ENCODE peak calls at places on chromosomes 4 and X, in four cellular contexts. One of them, this sample, is unnamed.

GRCh38 chrX:39859991-39860861 is 237.5 kb downstream of the BCOR start:
- DNase-seq in GM23248: peak; percentile 65
- DNase-seq in SW 1271: no peak
- DNase-seq in stimulated activated CD4-positive, alpha-beta T cell treated with anti-CD3 and anti-CD28 coated beads, Interleukin-2, amount 100 ng/mL, for 48 hours: peak; percentile 63
- DNase-seq in this sample: no peak

GRCh38 chrX:133415276-133416105 is at the start of gene GPC4:
- DNase-seq in stimulated activated CD4-positive, alpha-beta T cell treated with anti-CD3 and anti-CD28 coated beads, Interleukin-2, amount 100 ng/mL, for 48 hours: no peak
- DNase-seq in SW 1271: peak; percentile 30
- DNase-seq in GM23248: peak; percentile 57
- DNase-seq in this sample: peak; percentile 49

GRCh38 chrX:40471965-40472648 is 108.7 kb upstream of the ATP6AP2 start:
- DNase-seq in GM23248: peak; percentile 47
- DNase-seq in stimulated activated CD4-positive, alpha-beta T cell treated with anti-CD3 and anti-CD28 coated beads, Interleukin-2, amount 100 ng/mL, for 48 hours: no peak
- DNase-seq in SW 1271: no peak
- DNase-seq in this sample: no peak

GRCh38 chrX:138871739-138872138 is 160.2 kb upstream of the FGF13 start:
- DNase-seq in GM23248: no peak
- DNase-seq in stimulated activated CD4-positive, alpha-beta T cell treated with anti-CD3 and anti-CD28 coated beads, Interleukin-2, amount 100 ng/mL, for 48 hours: no peak
- DNase-seq in SW 1271: no peak
- DNase-seq in this sample: no peak

GRCh38 chrX:149799095-149799721 is 17.5 kb downstream of the MAGEA9 start:
- DNase-seq in GM23248: no peak
- DNase-seq in SW 1271: no peak
- DNase-seq in stimulated activated CD4-positive, alpha-beta T cell treated with anti-CD3 and anti-CD28 coated beads, Interleukin-2, amount 100 ng/mL, for 48 hours: no peak
- DNase-seq in this sample: no peak

GRCh38 chr4:75598390-75598789 is 31.9 kb downstream of the CDKL2 start:
- DNase-seq in SW 1271: no peak
- DNase-seq in stimulated activated CD4-positive, alpha-beta T cell treated with anti-CD3 and anti-CD28 coated beads, Interleukin-2, amount 100 ng/mL, for 48 hours: no peak
- DNase-seq in GM23248: peak; percentile 58
- DNase-seq in this sample: no peak

GRCh38 chrX:41276661-41277506 is 57.1 kb upstream of the DDX3X start:
- DNase-seq in SW 1271: no peak
- DNase-seq in stimulated activated CD4-positive, alpha-beta T cell treated with anti-CD3 and anti-CD28 coated beads, Interleukin-2, amount 100 ng/mL, for 48 hours: no peak
- DNase-seq in GM23248: no peak
- DNase-seq in this sample: no peak

GRCh38 chrX:34343001-34343400 is 210.9 kb upstream of the FAM47A start:
- DNase-seq in SW 1271: no peak
- DNase-seq in GM23248: no peak
- DNase-seq in stimulated activated CD4-positive, alpha-beta T cell treated with anti-CD3 and anti-CD28 coated beads, Interleukin-2, amount 100 ng/mL, for 48 hours: no peak
- DNase-seq in this sample: no peak

GRCh38 chr4:150280081-150280950 is 202.1 kb downstream of the DCLK2 start:
- DNase-seq in SW 1271: no peak
- DNase-seq in GM23248: peak; percentile 92
- DNase-seq in stimulated activated CD4-positive, alpha-beta T cell treated with anti-CD3 and anti-CD28 coated beads, Interleukin-2, amount 100 ng/mL, for 48 hours: no peak
- DNase-seq in this sample: peak; percentile 66

GRCh38 chr4:27181672-27182071 is 321.0 kb downstream of the STIM2 start:
- DNase-seq in GM23248: no peak
- DNase-seq in SW 1271: no peak
- DNase-seq in stimulated activated CD4-positive, alpha-beta T cell treated with anti-CD3 and anti-CD28 coated beads, Interleukin-2, amount 100 ng/mL, for 48 hours: no peak
- DNase-seq in this sample: no peak

GRCh38 chrX:130575831-130576404 is 174.1 kb downstream of the RBMX2 start:
- DNase-seq in stimulated activated CD4-positive, alpha-beta T cell treated with anti-CD3 and anti-CD28 coated beads, Interleukin-2, amount 100 ng/mL, for 48 hours: peak; percentile 0
- DNase-seq in GM23248: peak; percentile 50
- DNase-seq in SW 1271: peak; percentile 1
- DNase-seq in this sample: no peak

GRCh38 chrX:51641421-51642021 is 22.8 kb upstream of the CENPVL3 start:
- DNase-seq in SW 1271: no peak
- DNase-seq in stimulated activated CD4-positive, alpha-beta T cell treated with anti-CD3 and anti-CD28 coated beads, Interleukin-2, amount 100 ng/mL, for 48 hours: no peak
- DNase-seq in GM23248: peak; percentile 60
- DNase-seq in this sample: no peak

GRCh38 chr4:4765811-4766210 is 93.7 kb upstream of the MSX1 start:
- DNase-seq in SW 1271: no peak
- DNase-seq in GM23248: no peak
- DNase-seq in stimulated activated CD4-positive, alpha-beta T cell treated with anti-CD3 and anti-CD28 coated beads, Interleukin-2, amount 100 ng/mL, for 48 hours: no peak
- DNase-seq in this sample: no peak

GRCh38 chrX:33285550-33285949 is 74.2 kb upstream of the DMD start:
- DNase-seq in GM23248: no peak
- DNase-seq in stimulated activated CD4-positive, alpha-beta T cell treated with anti-CD3 and anti-CD28 coated beads, Interleukin-2, amount 100 ng/mL, for 48 hours: no peak
- DNase-seq in SW 1271: no peak
- DNase-seq in this sample: no peak

GRCh38 chr4:124647599-124647998 is 64.9 kb downstream of the ANKRD50 start:
- DNase-seq in SW 1271: no peak
- DNase-seq in GM23248: no peak
- DNase-seq in stimulated activated CD4-positive, alpha-beta T cell treated with anti-CD3 and anti-CD28 coated beads, Interleukin-2, amount 100 ng/mL, for 48 hours: no peak
- DNase-seq in this sample: no peak

GRCh38 chr4:30962949-30963348 is 242.8 kb downstream of the PCDH7 start:
- DNase-seq in SW 1271: no peak
- DNase-seq in stimulated activated CD4-positive, alpha-beta T cell treated with anti-CD3 and anti-CD28 coated beads, Interleukin-2, amount 100 ng/mL, for 48 hours: no peak
- DNase-seq in GM23248: no peak
- DNase-seq in this sample: no peak

GRCh38 chrX:121504148-121504547 is 456.7 kb downstream of the GLUD2 start:
- DNase-seq in stimulated activated CD4-positive, alpha-beta T cell treated with anti-CD3 and anti-CD28 coated beads, Interleukin-2, amount 100 ng/mL, for 48 hours: no peak
- DNase-seq in SW 1271: no peak
- DNase-seq in GM23248: no peak
- DNase-seq in this sample: no peak

This sample was measured in PC-9.